ENCODE peak calls at places on chromosome 7, in ten cellular contexts. F is adipocyte; E is CD4-positive, alpha-beta memory T cell; S is CD8-positive, alpha-beta memory T cell; R is mucosa of descending colon; L is left ventricle myocardium inferior; P is mammary epithelial cell; V is SJSA1; J is colonic mucosa; T is vagina. H is an unnamed sample.

GRCh38 chr7:55018361-55019328 is at the start of gene EGFR:
- DNase-seq in J (peak; percentile 89), T (no peak), E (no peak), R (peak; percentile 88), V (peak; percentile 77), S (no peak), L (peak; percentile 85), P (peak; percentile 80), F (peak; percentile 90), H (peak; percentile 87)

GRCh38 chr7:25726180-25726579 is 425.8 kb upstream of the NFE2L3 start:
- DNase-seq in F (no peak), T (no peak), E (no peak), J (no peak), R (no peak), S (no peak), V (no peak), L (no peak), P (no peak), H (no peak)

GRCh38 chr7:101308245-101309085 is 13.1 kb downstream of the IFT22 start:
- DNase-seq in E (peak; percentile 9), P (peak; percentile 73), J (peak; percentile 86), S (no peak), L (no peak), V (no peak), F (peak; percentile 56), T (no peak), R (peak; percentile 84), H (peak; percentile 33)

GRCh38 chr7:142614116-142614515 is 135.2 kb upstream of the PRSS1 start:
- DNase-seq in F (no peak), E (no peak), L (no peak), V (no peak), S (no peak), P (no peak), T (no peak), J (no peak), R (no peak), H (no peak)

GRCh38 chr7:74312418-74313021 is 23.3 kb downstream of the CLIP2 start:
- DNase-seq in R (no peak), P (peak; percentile 96), J (no peak), S (no peak), T (no peak), L (no peak), E (no peak), V (no peak), F (no peak), H (no peak)

GRCh38 chr7:2107386-2108085 is 125.2 kb downstream of the MAD1L1 start:
- DNase-seq in S (no peak), T (no peak), J (no peak), P (no peak), L (no peak), R (no peak), V (no peak), E (no peak), F (no peak), H (no peak)

GRCh38 chr7:134448359-134449229 is 10.3 kb downstream of the AKR1B1 start:
- DNase-seq in E (no peak), T (no peak), V (peak; percentile 55), P (peak; percentile 90), J (no peak), F (peak; percentile 78), S (no peak), L (no peak), R (no peak), H (no peak)

GRCh38 chr7:66952343-66953043 is 31.5 kb downstream of the TMEM248 start:
- DNase-seq in P (peak; percentile 66), F (peak; percentile 20), J (peak; percentile 41), R (no peak), L (no peak), T (no peak), S (no peak), E (no peak), V (peak; percentile 31), H (no peak)

GRCh38 chr7:52925332-52925731 is 110.1 kb upstream of the POM121L12 start:
- DNase-seq in F (no peak), V (no peak), P (no peak), S (no peak), J (no peak), E (no peak), L (no peak), R (no peak), T (no peak), H (no peak)

GRCh38 chr7:1377111-1377909 is 82.0 kb downstream of the MICALL2 start:
- DNase-seq in V (no peak), J (no peak), L (no peak), T (no peak), F (no peak), S (no peak), E (no peak), R (no peak), P (no peak), H (no peak)

GRCh38 chr7:140674899-140675701 is 2.4 kb downstream of the ADCK2 start:
- DNase-seq in R (no peak), T (no peak), L (no peak), S (no peak), F (peak; percentile 55), V (peak; percentile 29), J (peak; percentile 44), E (no peak), P (no peak), H (peak; percentile 31)

GRCh38 chr7:140562921-140563600 is 77.6 kb downstream of the DENND2A start:
- DNase-seq in T (no peak), S (no peak), F (no peak), P (no peak), R (no peak), L (no peak), J (no peak), V (no peak), E (no peak), H (no peak)

GRCh38 chr7:98346515-98347069 is 54.3 kb downstream of the BAIAP2L1 start:
- DNase-seq in P (no peak), R (no peak), E (no peak), V (no peak), J (no peak), L (no peak), F (no peak), S (no peak), T (no peak), H (no peak)
- H3K4me1 ChIP-seq in P (no peaks in the 10 kb centered on the region), R (no peaks in the 10 kb centered on the region), E (no peaks in the 10 kb centered on the region), V (no peaks in the 10 kb centered on the region), J (no peaks in the 10 kb centered on the region), L (no peaks in the 10 kb centered on the region), F (peaks cover 5% of the 10 kb centered on the region), S (no peaks in the 10 kb centered on the region), T (no peaks in the 10 kb centered on the region), H (no peaks in the 10 kb centered on the region)

DNA sequence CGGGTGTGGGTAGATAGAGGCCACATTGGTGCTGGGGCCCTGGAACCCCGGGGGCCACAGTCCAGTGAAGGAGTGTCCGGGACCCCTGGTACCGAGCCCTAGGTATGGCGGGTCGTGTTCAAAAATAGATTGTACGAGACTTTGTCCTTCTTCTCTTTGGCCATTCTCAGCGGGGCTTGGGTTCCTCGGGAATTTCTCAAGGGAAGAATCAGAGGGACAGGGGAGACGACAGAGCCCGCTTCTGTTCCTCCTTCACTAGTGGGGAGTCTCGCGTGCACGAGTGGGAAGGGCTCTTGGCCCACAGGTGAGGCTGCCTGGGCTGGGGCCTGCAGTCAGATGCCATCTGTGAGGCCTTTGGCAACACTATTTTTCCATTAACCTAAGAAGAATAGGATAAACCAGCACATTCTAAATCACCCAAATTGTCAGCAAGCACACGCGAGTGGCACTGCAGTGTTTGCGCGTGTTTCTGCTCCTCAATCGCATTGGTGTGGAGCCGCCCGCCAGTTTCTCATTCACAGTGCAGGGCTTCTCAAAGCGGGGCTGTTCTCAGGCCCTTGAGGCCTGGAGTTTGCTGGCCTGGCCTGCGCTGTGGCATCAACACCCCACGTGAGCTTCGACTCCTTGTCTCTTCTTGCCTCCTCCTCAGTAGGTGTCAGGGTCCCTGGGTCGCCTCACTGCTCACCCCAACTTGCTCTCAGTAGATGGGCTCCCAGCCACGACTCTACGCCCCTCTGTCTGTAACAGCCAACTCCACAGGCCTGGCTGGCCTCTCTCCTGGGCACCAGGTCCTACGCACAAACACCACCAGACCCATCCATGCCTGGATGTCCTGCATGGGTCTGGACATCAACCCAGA is 187.6 kb upstream of the SHH start:
- DNase-seq in L (no peak), V (no peak), J (no peak), R (no peak), T (peak; percentile 79), P (no peak), E (no peak), S (no peak), F (no peak), H (peak; percentile 16)
- H3K9me3 ChIP-seq in L (no peaks in the 10 kb centered on the region), V (no peaks in the 10 kb centered on the region), J (no peaks in the 10 kb centered on the region), R (no peaks in the 10 kb centered on the region), T (no peaks in the 10 kb centered on the region), P (no peaks in the 10 kb centered on the region), E (no peaks in the 10 kb centered on the region), S (no peaks in the 10 kb centered on the region), F (no peaks in the 10 kb centered on the region), H (no peaks in the 10 kb centered on the region)

GRCh38 chr7:108311446-108312168 is 144.6 kb downstream of the NRCAM start:
- DNase-seq in F (peak; percentile 69), T (no peak), J (no peak), S (no peak), L (no peak), R (no peak), E (no peak), V (peak; percentile 46), P (peak; percentile 95), H (no peak)
- H3K4me1 ChIP-seq in F (peaks cover 86% of the 10 kb centered on the region), T (no peaks in the 10 kb centered on the region), J (no peaks in the 10 kb centered on the region), S (no peaks in the 10 kb centered on the region), L (no peaks in the 10 kb centered on the region), R (no peaks in the 10 kb centered on the region), E (no peaks in the 10 kb centered on the region), V (peaks cover 28% of the 10 kb centered on the region), P (peaks cover 56% of the 10 kb centered on the region), H (no peaks in the 10 kb centered on the region)

GRCh38 chr7:153396475-153396874 is 636.9 kb downstream of the ACTR3B start:
- DNase-seq in F (no peak), E (no peak), J (no peak), T (no peak), S (no peak), P (no peak), L (no peak), V (no peak), R (no peak), H (no peak)

GRCh38 chr7:153397906-153398305 is 638.4 kb downstream of the ACTR3B start:
- DNase-seq in J (no peak), F (no peak), V (no peak), T (no peak), R (no peak), E (no peak), P (no peak), S (no peak), L (no peak), H (no peak)

GRCh38 chr7:153398789-153399553 is 639.4 kb downstream of the ACTR3B start:
- DNase-seq in F (no peak), P (no peak), J (no peak), L (no peak), R (no peak), S (no peak), V (no peak), T (no peak), E (no peak), H (no peak)

GRCh38 chr7:153398370-153398769 is 638.8 kb downstream of the ACTR3B start:
- DNase-seq in R (no peak), E (no peak), T (no peak), V (no peak), P (no peak), F (no peak), L (no peak), J (no peak), S (no peak), H (no peak)

DNA sequence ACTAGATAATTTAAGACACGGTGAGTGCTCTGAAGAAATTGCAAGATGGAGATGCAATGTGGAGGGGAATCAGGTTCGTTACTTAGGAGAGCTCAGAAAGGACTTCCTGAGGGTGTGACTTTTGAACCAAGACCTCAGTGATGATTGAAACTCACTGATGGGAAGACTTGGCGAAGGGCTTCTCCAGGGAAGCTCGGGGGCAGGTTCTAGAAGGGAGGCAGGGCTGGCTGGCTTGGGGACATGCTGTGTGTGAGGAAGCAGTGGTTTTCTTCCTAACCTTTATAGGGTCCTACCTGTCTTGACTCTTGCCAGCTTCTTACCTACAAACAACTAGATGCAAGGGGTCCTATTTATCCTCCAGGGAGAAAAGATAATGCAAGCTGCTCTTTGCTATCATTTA is 637.9 kb downstream of the ACTR3B start:
- DNase-seq in E (no peak), P (no peak), R (no peak), S (no peak), F (no peak), V (no peak), L (no peak), T (no peak), J (no peak), H (no peak)
- H3K9me3 ChIP-seq in E (no peaks in the 10 kb centered on the region), P (peaks cover 12% of the 10 kb centered on the region), R (peaks cover 18% of the 10 kb centered on the region), S (no peaks in the 10 kb centered on the region), F (peaks cover 8% of the 10 kb centered on the region), V (peaks cover 3% of the 10 kb centered on the region), L (peaks cover 25% of the 10 kb centered on the region), T (no peaks in the 10 kb centered on the region), J (no peaks in the 10 kb centered on the region), H (no peaks in the 10 kb centered on the region)